ENCODE peak calls at places on chromosome 12, in eight cellular contexts. One of them, this sample, is unnamed.

GRCh38 chr12:130603566-130603965 is 112.5 kb downstream of the RIMBP2 start:
- DNase-seq in kidney tubule cell: no peak
- DNase-seq in astrocyte of the hippocampus: no peak
- DNase-seq in astrocyte of the cerebellum: no peak
- DNase-seq in nucleus accumbens: no peak
- DNase-seq in PC-3: no peak
- DNase-seq in choroid plexus epithelial cell: no peak
- DNase-seq in NCI-H2081: no peak
- DNase-seq in this sample: no peak

GRCh38 chr12:56220611-56221232 is 1.0 kb downstream of the RNF41 start:
- DNase-seq in kidney tubule cell: peak
- DNase-seq in astrocyte of the hippocampus: peak
- DNase-seq in astrocyte of the cerebellum: no peak
- DNase-seq in nucleus accumbens: no peak
- DNase-seq in PC-3: peak
- DNase-seq in choroid plexus epithelial cell: peak
- DNase-seq in NCI-H2081: no peak
- DNase-seq in this sample: peak

GRCh38 chr12:52280319-52280795 is 5.9 kb downstream of the KRT86 start:
- DNase-seq in kidney tubule cell: peak
- DNase-seq in astrocyte of the hippocampus: peak
- DNase-seq in astrocyte of the cerebellum: peak
- DNase-seq in nucleus accumbens: no peak
- DNase-seq in PC-3: peak
- DNase-seq in choroid plexus epithelial cell: peak
- DNase-seq in NCI-H2081: no peak
- DNase-seq in this sample: peak

GRCh38 chr12:109679716-109680520 is 33.7 kb upstream of the FAM222A start:
- DNase-seq in kidney tubule cell: no peak
- DNase-seq in astrocyte of the hippocampus: no peak
- DNase-seq in astrocyte of the cerebellum: no peak
- DNase-seq in nucleus accumbens: no peak
- DNase-seq in PC-3: no peak
- DNase-seq in choroid plexus epithelial cell: no peak
- DNase-seq in NCI-H2081: peak
- DNase-seq in this sample: no peak

GRCh38 chr12:119593578-119594398 is at the start of gene TMEM233:
- DNase-seq in kidney tubule cell: peak
- DNase-seq in astrocyte of the hippocampus: peak
- DNase-seq in astrocyte of the cerebellum: no peak
- DNase-seq in nucleus accumbens: no peak
- DNase-seq in PC-3: no peak
- DNase-seq in choroid plexus epithelial cell: no peak
- DNase-seq in NCI-H2081: no peak
- DNase-seq in this sample: peak

GRCh38 chr12:54592316-54592715 is 3.9 kb upstream of the PPP1R1A start:
- DNase-seq in kidney tubule cell: peak
- DNase-seq in astrocyte of the hippocampus: peak
- DNase-seq in astrocyte of the cerebellum: peak
- DNase-seq in nucleus accumbens: no peak
- DNase-seq in PC-3: no peak
- DNase-seq in choroid plexus epithelial cell: no peak
- DNase-seq in NCI-H2081: no peak
- DNase-seq in this sample: peak

GRCh38 chr12:2759733-2760132 is 35.0 kb upstream of the FKBP4 start:
- DNase-seq in kidney tubule cell: no peak
- DNase-seq in astrocyte of the hippocampus: no peak
- DNase-seq in astrocyte of the cerebellum: no peak
- DNase-seq in nucleus accumbens: no peak
- DNase-seq in PC-3: no peak
- DNase-seq in choroid plexus epithelial cell: no peak
- DNase-seq in NCI-H2081: no peak
- DNase-seq in this sample: no peak

GRCh38 chr12:124381454-124382207 is 86.7 kb downstream of the RFLNA start:
- DNase-seq in kidney tubule cell: peak
- DNase-seq in astrocyte of the hippocampus: peak
- DNase-seq in astrocyte of the cerebellum: no peak
- DNase-seq in nucleus accumbens: peak
- DNase-seq in PC-3: peak
- DNase-seq in choroid plexus epithelial cell: peak
- DNase-seq in NCI-H2081: no peak
- DNase-seq in this sample: peak

GRCh38 chr12:95802482-95803264 is 12.1 kb upstream of the NTN4 start:
- DNase-seq in kidney tubule cell: peak
- DNase-seq in astrocyte of the hippocampus: peak
- DNase-seq in astrocyte of the cerebellum: peak
- DNase-seq in nucleus accumbens: no peak
- DNase-seq in PC-3: peak
- DNase-seq in choroid plexus epithelial cell: peak
- DNase-seq in NCI-H2081: no peak
- DNase-seq in this sample: peak

GRCh38 chr12:104142543-104142942 is 4.5 kb upstream of the NFYB start:
- DNase-seq in kidney tubule cell: no peak
- DNase-seq in astrocyte of the hippocampus: no peak
- DNase-seq in astrocyte of the cerebellum: no peak
- DNase-seq in nucleus accumbens: no peak
- DNase-seq in PC-3: no peak
- DNase-seq in choroid plexus epithelial cell: no peak
- DNase-seq in NCI-H2081: no peak
- DNase-seq in this sample: no peak

GRCh38 chr12:18886962-18887361 is 149.0 kb downstream of the CAPZA3 start:
- DNase-seq in kidney tubule cell: peak
- DNase-seq in astrocyte of the hippocampus: no peak
- DNase-seq in astrocyte of the cerebellum: no peak
- DNase-seq in nucleus accumbens: no peak
- DNase-seq in PC-3: no peak
- DNase-seq in choroid plexus epithelial cell: peak
- DNase-seq in NCI-H2081: no peak
- DNase-seq in this sample: no peak

GRCh38 chr12:117091758-117092510 is 7.3 kb downstream of the TESC start:
- DNase-seq in kidney tubule cell: no peak
- DNase-seq in astrocyte of the hippocampus: no peak
- DNase-seq in astrocyte of the cerebellum: no peak
- DNase-seq in nucleus accumbens: no peak
- DNase-seq in PC-3: no peak
- DNase-seq in choroid plexus epithelial cell: no peak
- DNase-seq in NCI-H2081: no peak
- DNase-seq in this sample: peak

GRCh38 chr12:52844386-52844785 is 4.4 kb downstream of the KRT78 start:
- DNase-seq in kidney tubule cell: no peak
- DNase-seq in astrocyte of the hippocampus: no peak
- DNase-seq in astrocyte of the cerebellum: no peak
- DNase-seq in nucleus accumbens: no peak
- DNase-seq in PC-3: no peak
- DNase-seq in choroid plexus epithelial cell: no peak
- DNase-seq in NCI-H2081: no peak
- DNase-seq in this sample: no peak

GRCh38 chr12:24393105-24393504 is 443.6 kb upstream of the SOX5 start:
- DNase-seq in kidney tubule cell: no peak
- DNase-seq in astrocyte of the hippocampus: no peak
- DNase-seq in astrocyte of the cerebellum: no peak
- DNase-seq in nucleus accumbens: no peak
- DNase-seq in PC-3: no peak
- DNase-seq in choroid plexus epithelial cell: no peak
- DNase-seq in NCI-H2081: no peak
- DNase-seq in this sample: no peak

GRCh38 chr12:96036765-96037455 is 1.5 kb upstream of the LTA4H start:
- DNase-seq in kidney tubule cell: no peak
- DNase-seq in astrocyte of the hippocampus: no peak
- DNase-seq in astrocyte of the cerebellum: no peak
- DNase-seq in nucleus accumbens: no peak
- DNase-seq in PC-3: peak
- DNase-seq in choroid plexus epithelial cell: no peak
- DNase-seq in NCI-H2081: no peak
- DNase-seq in this sample: peak

GRCh38 chr12:85448548-85449139 is 168.6 kb downstream of the ALX1 start:
- DNase-seq in kidney tubule cell: peak
- DNase-seq in astrocyte of the hippocampus: peak
- DNase-seq in astrocyte of the cerebellum: peak
- DNase-seq in nucleus accumbens: no peak
- DNase-seq in PC-3: peak
- DNase-seq in choroid plexus epithelial cell: peak
- DNase-seq in NCI-H2081: peak
- DNase-seq in this sample: no peak

GRCh38 chr12:80830533-80831088 is 107.1 kb downstream of the LIN7A start:
- DNase-seq in kidney tubule cell: no peak
- DNase-seq in astrocyte of the hippocampus: no peak
- DNase-seq in astrocyte of the cerebellum: no peak
- DNase-seq in nucleus accumbens: no peak
- DNase-seq in PC-3: no peak
- DNase-seq in choroid plexus epithelial cell: no peak
- DNase-seq in NCI-H2081: no peak
- DNase-seq in this sample: no peak